ENCODE peak calls at places on chromosomes 11 and 22, in six cellular contexts. One of them, this sample, is unnamed.

GRCh38 chr22:49417326-49417725 is 410.3 kb downstream of the BRD1 start:
- DNase-seq in EH: no peak
- DNase-seq in right lobe of liver: no peak
- DNase-seq in naive thymus-derived CD4-positive, alpha-beta T cell: no peak
- DNase-seq in effector CD8-positive, alpha-beta T cell: no peak
- DNase-seq in stimulated activated naive B cell treated with anti-CD40 and anti-IgM and Interleukin-4, amounts not matched to agents 10 μg/mL and 1 μg/mL and 100 μg/mL, for 72 hours: no peak
- DNase-seq in this sample: no peak

GRCh38 chr11:74330065-74330858 is 18.8 kb upstream of the P4HA3 start:
- DNase-seq in EH: peak; percentile 69
- DNase-seq in right lobe of liver: no peak
- DNase-seq in naive thymus-derived CD4-positive, alpha-beta T cell: no peak
- DNase-seq in effector CD8-positive, alpha-beta T cell: no peak
- DNase-seq in stimulated activated naive B cell treated with anti-CD40 and anti-IgM and Interleukin-4, amounts not matched to agents 10 μg/mL and 1 μg/mL and 100 μg/mL, for 72 hours: no peak
- DNase-seq in this sample: no peak

GRCh38 chr11:34475656-34476055 is 36.9 kb downstream of the CAT start:
- DNase-seq in EH: peak; percentile 13
- DNase-seq in right lobe of liver: no peak
- DNase-seq in naive thymus-derived CD4-positive, alpha-beta T cell: no peak
- DNase-seq in effector CD8-positive, alpha-beta T cell: no peak
- DNase-seq in stimulated activated naive B cell treated with anti-CD40 and anti-IgM and Interleukin-4, amounts not matched to agents 10 μg/mL and 1 μg/mL and 100 μg/mL, for 72 hours: no peak
- DNase-seq in this sample: no peak

GRCh38 chr11:10314199-10315072 is 9.6 kb downstream of the ADM start:
- DNase-seq in EH: peak; percentile 63
- DNase-seq in right lobe of liver: no peak
- DNase-seq in naive thymus-derived CD4-positive, alpha-beta T cell: no peak
- DNase-seq in effector CD8-positive, alpha-beta T cell: no peak
- DNase-seq in stimulated activated naive B cell treated with anti-CD40 and anti-IgM and Interleukin-4, amounts not matched to agents 10 μg/mL and 1 μg/mL and 100 μg/mL, for 72 hours: no peak
- DNase-seq in this sample: peak; percentile 65

GRCh38 chr22:49992921-49993648 is 19.5 kb downstream of the IL17REL start:
- DNase-seq in EH: peak; percentile 68
- DNase-seq in right lobe of liver: peak; percentile 81
- DNase-seq in naive thymus-derived CD4-positive, alpha-beta T cell: peak; percentile 53
- DNase-seq in effector CD8-positive, alpha-beta T cell: peak; percentile 23
- DNase-seq in stimulated activated naive B cell treated with anti-CD40 and anti-IgM and Interleukin-4, amounts not matched to agents 10 μg/mL and 1 μg/mL and 100 μg/mL, for 72 hours: peak; percentile 56
- DNase-seq in this sample: peak; percentile 62

GRCh38 chr11:107006076-107006833 is 12.0 kb downstream of the GUCY1A2 start:
- DNase-seq in EH: no peak
- DNase-seq in right lobe of liver: no peak
- DNase-seq in naive thymus-derived CD4-positive, alpha-beta T cell: no peak
- DNase-seq in effector CD8-positive, alpha-beta T cell: no peak
- DNase-seq in stimulated activated naive B cell treated with anti-CD40 and anti-IgM and Interleukin-4, amounts not matched to agents 10 μg/mL and 1 μg/mL and 100 μg/mL, for 72 hours: no peak
- DNase-seq in this sample: no peak

GRCh38 chr22:38843716-38844660 is at the start of gene NPTXR:
- DNase-seq in EH: peak; percentile 56
- DNase-seq in right lobe of liver: no peak
- DNase-seq in naive thymus-derived CD4-positive, alpha-beta T cell: peak; percentile 41
- DNase-seq in effector CD8-positive, alpha-beta T cell: no peak
- DNase-seq in stimulated activated naive B cell treated with anti-CD40 and anti-IgM and Interleukin-4, amounts not matched to agents 10 μg/mL and 1 μg/mL and 100 μg/mL, for 72 hours: no peak
- DNase-seq in this sample: no peak

GRCh38 chr11:122655527-122656072 is at the start of gene UBASH3B:
- DNase-seq in EH: peak; percentile 93
- DNase-seq in right lobe of liver: peak; percentile 84
- DNase-seq in naive thymus-derived CD4-positive, alpha-beta T cell: peak; percentile 50
- DNase-seq in effector CD8-positive, alpha-beta T cell: peak; percentile 34
- DNase-seq in stimulated activated naive B cell treated with anti-CD40 and anti-IgM and Interleukin-4, amounts not matched to agents 10 μg/mL and 1 μg/mL and 100 μg/mL, for 72 hours: peak; percentile 63
- DNase-seq in this sample: peak; percentile 69

GRCh38 chr11:122764691-122765090 is 73.6 kb upstream of the CRTAM start:
- DNase-seq in EH: no peak
- DNase-seq in right lobe of liver: no peak
- DNase-seq in naive thymus-derived CD4-positive, alpha-beta T cell: no peak
- DNase-seq in effector CD8-positive, alpha-beta T cell: no peak
- DNase-seq in stimulated activated naive B cell treated with anti-CD40 and anti-IgM and Interleukin-4, amounts not matched to agents 10 μg/mL and 1 μg/mL and 100 μg/mL, for 72 hours: no peak
- DNase-seq in this sample: no peak

GRCh38 chr11:11480951-11481350 is 127.9 kb upstream of the CSNK2A3 start:
- DNase-seq in EH: peak; percentile 37
- DNase-seq in right lobe of liver: no peak
- DNase-seq in naive thymus-derived CD4-positive, alpha-beta T cell: no peak
- DNase-seq in effector CD8-positive, alpha-beta T cell: no peak
- DNase-seq in stimulated activated naive B cell treated with anti-CD40 and anti-IgM and Interleukin-4, amounts not matched to agents 10 μg/mL and 1 μg/mL and 100 μg/mL, for 72 hours: no peak
- DNase-seq in this sample: no peak

GRCh38 chr11:12121504-12121903 is 11.1 kb downstream of the MICAL2 start:
- DNase-seq in EH: no peak
- DNase-seq in right lobe of liver: no peak
- DNase-seq in naive thymus-derived CD4-positive, alpha-beta T cell: no peak
- DNase-seq in effector CD8-positive, alpha-beta T cell: no peak
- DNase-seq in stimulated activated naive B cell treated with anti-CD40 and anti-IgM and Interleukin-4, amounts not matched to agents 10 μg/mL and 1 μg/mL and 100 μg/mL, for 72 hours: no peak
- DNase-seq in this sample: peak; percentile 27

GRCh38 chr11:119699227-119699626 is 29.8 kb downstream of the NECTIN1 start:
- DNase-seq in EH: peak; percentile 9
- DNase-seq in right lobe of liver: peak; percentile 88
- DNase-seq in naive thymus-derived CD4-positive, alpha-beta T cell: no peak
- DNase-seq in effector CD8-positive, alpha-beta T cell: no peak
- DNase-seq in stimulated activated naive B cell treated with anti-CD40 and anti-IgM and Interleukin-4, amounts not matched to agents 10 μg/mL and 1 μg/mL and 100 μg/mL, for 72 hours: no peak
- DNase-seq in this sample: no peak

GRCh38 chr11:48080301-48080861 is 100.0 kb downstream of the PTPRJ start:
- DNase-seq in EH: no peak
- DNase-seq in right lobe of liver: no peak
- DNase-seq in naive thymus-derived CD4-positive, alpha-beta T cell: no peak
- DNase-seq in effector CD8-positive, alpha-beta T cell: no peak
- DNase-seq in stimulated activated naive B cell treated with anti-CD40 and anti-IgM and Interleukin-4, amounts not matched to agents 10 μg/mL and 1 μg/mL and 100 μg/mL, for 72 hours: no peak
- DNase-seq in this sample: no peak

GRCh38 chr11:86408845-86409244 is 34.2 kb downstream of the CCDC81 start:
- DNase-seq in EH: peak; percentile 9
- DNase-seq in right lobe of liver: no peak
- DNase-seq in naive thymus-derived CD4-positive, alpha-beta T cell: no peak
- DNase-seq in effector CD8-positive, alpha-beta T cell: no peak
- DNase-seq in stimulated activated naive B cell treated with anti-CD40 and anti-IgM and Interleukin-4, amounts not matched to agents 10 μg/mL and 1 μg/mL and 100 μg/mL, for 72 hours: no peak
- DNase-seq in this sample: no peak

GRCh38 chr11:27429740-27430451 is 42.7 kb downstream of the LGR4 start:
- DNase-seq in EH: peak; percentile 53
- DNase-seq in right lobe of liver: no peak
- DNase-seq in naive thymus-derived CD4-positive, alpha-beta T cell: no peak
- DNase-seq in effector CD8-positive, alpha-beta T cell: no peak
- DNase-seq in stimulated activated naive B cell treated with anti-CD40 and anti-IgM and Interleukin-4, amounts not matched to agents 10 μg/mL and 1 μg/mL and 100 μg/mL, for 72 hours: no peak
- DNase-seq in this sample: no peak

GRCh38 chr22:36411589-36412258 is 24.0 kb upstream of the MYH9 start:
- DNase-seq in EH: no peak
- DNase-seq in right lobe of liver: no peak
- DNase-seq in naive thymus-derived CD4-positive, alpha-beta T cell: no peak
- DNase-seq in effector CD8-positive, alpha-beta T cell: no peak
- DNase-seq in stimulated activated naive B cell treated with anti-CD40 and anti-IgM and Interleukin-4, amounts not matched to agents 10 μg/mL and 1 μg/mL and 100 μg/mL, for 72 hours: no peak
- DNase-seq in this sample: no peak

GRCh38 chr11:109978895-109979294 is 114.3 kb upstream of the ZC3H12C start:
- DNase-seq in EH: peak; percentile 54
- DNase-seq in right lobe of liver: no peak
- DNase-seq in naive thymus-derived CD4-positive, alpha-beta T cell: no peak
- DNase-seq in effector CD8-positive, alpha-beta T cell: no peak
- DNase-seq in stimulated activated naive B cell treated with anti-CD40 and anti-IgM and Interleukin-4, amounts not matched to agents 10 μg/mL and 1 μg/mL and 100 μg/mL, for 72 hours: no peak
- DNase-seq in this sample: no peak

GRCh38 chr11:16811136-16812020 is 72.9 kb downstream of the C11orf58 start:
- DNase-seq in EH: no peak
- DNase-seq in right lobe of liver: no peak
- DNase-seq in naive thymus-derived CD4-positive, alpha-beta T cell: no peak
- DNase-seq in effector CD8-positive, alpha-beta T cell: no peak
- DNase-seq in stimulated activated naive B cell treated with anti-CD40 and anti-IgM and Interleukin-4, amounts not matched to agents 10 μg/mL and 1 μg/mL and 100 μg/mL, for 72 hours: no peak
- DNase-seq in this sample: no peak

GRCh38 chr22:46007003-46007847 is 30.3 kb upstream of the WNT7B start:
- DNase-seq in EH: peak; percentile 89
- DNase-seq in right lobe of liver: peak; percentile 65
- DNase-seq in naive thymus-derived CD4-positive, alpha-beta T cell: no peak
- DNase-seq in effector CD8-positive, alpha-beta T cell: no peak
- DNase-seq in stimulated activated naive B cell treated with anti-CD40 and anti-IgM and Interleukin-4, amounts not matched to agents 10 μg/mL and 1 μg/mL and 100 μg/mL, for 72 hours: no peak
- DNase-seq in this sample: peak; percentile 84

GRCh38 chr11:121141051-121141450 is 40.0 kb downstream of the TECTA start:
- DNase-seq in EH: no peak
- DNase-seq in right lobe of liver: no peak
- DNase-seq in naive thymus-derived CD4-positive, alpha-beta T cell: no peak
- DNase-seq in effector CD8-positive, alpha-beta T cell: no peak
- DNase-seq in stimulated activated naive B cell treated with anti-CD40 and anti-IgM and Interleukin-4, amounts not matched to agents 10 μg/mL and 1 μg/mL and 100 μg/mL, for 72 hours: no peak
- DNase-seq in this sample: no peak

GRCh38 chr11:70098936-70099335 is 20.8 kb downstream of the ANO1 start:
- DNase-seq in EH: no peak
- DNase-seq in right lobe of liver: no peak
- DNase-seq in naive thymus-derived CD4-positive, alpha-beta T cell: no peak
- DNase-seq in effector CD8-positive, alpha-beta T cell: no peak
- DNase-seq in stimulated activated naive B cell treated with anti-CD40 and anti-IgM and Interleukin-4, amounts not matched to agents 10 μg/mL and 1 μg/mL and 100 μg/mL, for 72 hours: no peak
- DNase-seq in this sample: no peak

GRCh38 chr11:77019976-77020591 is 14.1 kb upstream of the B3GNT6 start:
- DNase-seq in EH: peak; percentile 51
- DNase-seq in right lobe of liver: no peak
- DNase-seq in naive thymus-derived CD4-positive, alpha-beta T cell: no peak
- DNase-seq in effector CD8-positive, alpha-beta T cell: no peak
- DNase-seq in stimulated activated naive B cell treated with anti-CD40 and anti-IgM and Interleukin-4, amounts not matched to agents 10 μg/mL and 1 μg/mL and 100 μg/mL, for 72 hours: no peak
- DNase-seq in this sample: no peak

GRCh38 chr22:26983311-26983710 is 325.9 kb downstream of the MIAT start:
- DNase-seq in EH: no peak
- DNase-seq in right lobe of liver: no peak
- DNase-seq in naive thymus-derived CD4-positive, alpha-beta T cell: no peak
- DNase-seq in effector CD8-positive, alpha-beta T cell: no peak
- DNase-seq in stimulated activated naive B cell treated with anti-CD40 and anti-IgM and Interleukin-4, amounts not matched to agents 10 μg/mL and 1 μg/mL and 100 μg/mL, for 72 hours: no peak
- DNase-seq in this sample: no peak

GRCh38 chr11:2904153-2905052 is 18.8 kb upstream of the CDKN1C start:
- DNase-seq in EH: no peak
- DNase-seq in right lobe of liver: no peak
- DNase-seq in naive thymus-derived CD4-positive, alpha-beta T cell: no peak
- DNase-seq in effector CD8-positive, alpha-beta T cell: no peak
- DNase-seq in stimulated activated naive B cell treated with anti-CD40 and anti-IgM and Interleukin-4, amounts not matched to agents 10 μg/mL and 1 μg/mL and 100 μg/mL, for 72 hours: no peak
- DNase-seq in this sample: no peak

GRCh38 chr11:16382638-16383380 is 26.5 kb upstream of the SOX6 start:
- DNase-seq in EH: peak; percentile 86
- DNase-seq in right lobe of liver: no peak
- DNase-seq in naive thymus-derived CD4-positive, alpha-beta T cell: no peak
- DNase-seq in effector CD8-positive, alpha-beta T cell: no peak
- DNase-seq in stimulated activated naive B cell treated with anti-CD40 and anti-IgM and Interleukin-4, amounts not matched to agents 10 μg/mL and 1 μg/mL and 100 μg/mL, for 72 hours: no peak
- DNase-seq in this sample: no peak

GRCh38 chr11:76699461-76700091 is 29.0 kb upstream of the LRRC32 start:
- DNase-seq in EH: no peak
- DNase-seq in right lobe of liver: no peak
- DNase-seq in naive thymus-derived CD4-positive, alpha-beta T cell: no peak
- DNase-seq in effector CD8-positive, alpha-beta T cell: no peak
- DNase-seq in stimulated activated naive B cell treated with anti-CD40 and anti-IgM and Interleukin-4, amounts not matched to agents 10 μg/mL and 1 μg/mL and 100 μg/mL, for 72 hours: no peak
- DNase-seq in this sample: no peak

GRCh38 chr11:61650781-61651571 is 29.2 kb upstream of the DAGLA start:
- DNase-seq in EH: no peak
- DNase-seq in right lobe of liver: no peak
- DNase-seq in naive thymus-derived CD4-positive, alpha-beta T cell: no peak
- DNase-seq in effector CD8-positive, alpha-beta T cell: no peak
- DNase-seq in stimulated activated naive B cell treated with anti-CD40 and anti-IgM and Interleukin-4, amounts not matched to agents 10 μg/mL and 1 μg/mL and 100 μg/mL, for 72 hours: no peak
- DNase-seq in this sample: no peak

GRCh38 chr22:39808087-39808486 is 85.5 kb downstream of the ENTHD1 start:
- DNase-seq in EH: peak; percentile 50
- DNase-seq in right lobe of liver: no peak
- DNase-seq in naive thymus-derived CD4-positive, alpha-beta T cell: no peak
- DNase-seq in effector CD8-positive, alpha-beta T cell: peak; percentile 3
- DNase-seq in stimulated activated naive B cell treated with anti-CD40 and anti-IgM and Interleukin-4, amounts not matched to agents 10 μg/mL and 1 μg/mL and 100 μg/mL, for 72 hours: no peak
- DNase-seq in this sample: no peak

GRCh38 chr11:4054643-4055042 is 40.0 kb upstream of the RRM1 start:
- DNase-seq in EH: no peak
- DNase-seq in right lobe of liver: no peak
- DNase-seq in naive thymus-derived CD4-positive, alpha-beta T cell: no peak
- DNase-seq in effector CD8-positive, alpha-beta T cell: no peak
- DNase-seq in stimulated activated naive B cell treated with anti-CD40 and anti-IgM and Interleukin-4, amounts not matched to agents 10 μg/mL and 1 μg/mL and 100 μg/mL, for 72 hours: no peak
- DNase-seq in this sample: no peak

GRCh38 chr22:45996241-45997076 is 19.5 kb upstream of the WNT7B start:
- DNase-seq in EH: peak; percentile 80
- DNase-seq in right lobe of liver: peak; percentile 71
- DNase-seq in naive thymus-derived CD4-positive, alpha-beta T cell: no peak
- DNase-seq in effector CD8-positive, alpha-beta T cell: no peak
- DNase-seq in stimulated activated naive B cell treated with anti-CD40 and anti-IgM and Interleukin-4, amounts not matched to agents 10 μg/mL and 1 μg/mL and 100 μg/mL, for 72 hours: peak; percentile 64
- DNase-seq in this sample: peak; percentile 96

GRCh38 chr11:5666396-5666780 is 18.5 kb downstream of the TRIM5 start:
- DNase-seq in EH: peak; percentile 20
- DNase-seq in right lobe of liver: no peak
- DNase-seq in naive thymus-derived CD4-positive, alpha-beta T cell: no peak
- DNase-seq in effector CD8-positive, alpha-beta T cell: no peak
- DNase-seq in stimulated activated naive B cell treated with anti-CD40 and anti-IgM and Interleukin-4, amounts not matched to agents 10 μg/mL and 1 μg/mL and 100 μg/mL, for 72 hours: no peak
- DNase-seq in this sample: no peak

GRCh38 chr11:114159320-114159719 is 99.8 kb downstream of the ZBTB16 start:
- DNase-seq in EH: no peak
- DNase-seq in right lobe of liver: no peak
- DNase-seq in naive thymus-derived CD4-positive, alpha-beta T cell: no peak
- DNase-seq in effector CD8-positive, alpha-beta T cell: no peak
- DNase-seq in stimulated activated naive B cell treated with anti-CD40 and anti-IgM and Interleukin-4, amounts not matched to agents 10 μg/mL and 1 μg/mL and 100 μg/mL, for 72 hours: no peak
- DNase-seq in this sample: no peak

GRCh38 chr11:126163074-126163700 is 48.3 kb downstream of the RPUSD4 start:
- DNase-seq in EH: peak; percentile 93
- DNase-seq in right lobe of liver: peak; percentile 39
- DNase-seq in naive thymus-derived CD4-positive, alpha-beta T cell: no peak
- DNase-seq in effector CD8-positive, alpha-beta T cell: no peak
- DNase-seq in stimulated activated naive B cell treated with anti-CD40 and anti-IgM and Interleukin-4, amounts not matched to agents 10 μg/mL and 1 μg/mL and 100 μg/mL, for 72 hours: no peak
- DNase-seq in this sample: no peak

GRCh38 chr22:44309137-44309536 is 3.6 kb downstream of the SHISAL1 start:
- DNase-seq in EH: peak; percentile 98
- DNase-seq in right lobe of liver: no peak
- DNase-seq in naive thymus-derived CD4-positive, alpha-beta T cell: no peak
- DNase-seq in effector CD8-positive, alpha-beta T cell: no peak
- DNase-seq in stimulated activated naive B cell treated with anti-CD40 and anti-IgM and Interleukin-4, amounts not matched to agents 10 μg/mL and 1 μg/mL and 100 μg/mL, for 72 hours: no peak
- DNase-seq in this sample: no peak

GRCh38 chr22:48765595-48765994 is 1062.1 kb downstream of the BRD1 start:
- DNase-seq in EH: no peak
- DNase-seq in right lobe of liver: peak; percentile 35
- DNase-seq in naive thymus-derived CD4-positive, alpha-beta T cell: no peak
- DNase-seq in effector CD8-positive, alpha-beta T cell: no peak
- DNase-seq in stimulated activated naive B cell treated with anti-CD40 and anti-IgM and Interleukin-4, amounts not matched to agents 10 μg/mL and 1 μg/mL and 100 μg/mL, for 72 hours: no peak
- DNase-seq in this sample: no peak

GRCh38 chr11:65314501-65315203 is at the start of gene CDC42EP2:
- DNase-seq in EH: peak; percentile 88
- DNase-seq in right lobe of liver: peak; percentile 94
- DNase-seq in naive thymus-derived CD4-positive, alpha-beta T cell: peak; percentile 64
- DNase-seq in effector CD8-positive, alpha-beta T cell: peak; percentile 69
- DNase-seq in stimulated activated naive B cell treated with anti-CD40 and anti-IgM and Interleukin-4, amounts not matched to agents 10 μg/mL and 1 μg/mL and 100 μg/mL, for 72 hours: peak; percentile 58
- DNase-seq in this sample: peak; percentile 68

GRCh38 chr22:36191106-36191836 is 10.3 kb downstream of the APOL4 start:
- DNase-seq in EH: peak; percentile 52
- DNase-seq in right lobe of liver: no peak
- DNase-seq in naive thymus-derived CD4-positive, alpha-beta T cell: no peak
- DNase-seq in effector CD8-positive, alpha-beta T cell: no peak
- DNase-seq in stimulated activated naive B cell treated with anti-CD40 and anti-IgM and Interleukin-4, amounts not matched to agents 10 μg/mL and 1 μg/mL and 100 μg/mL, for 72 hours: no peak
- DNase-seq in this sample: no peak

GRCh38 chr11:3161720-3162409 is 3.2 kb downstream of the OSBPL5 start:
- DNase-seq in EH: no peak
- DNase-seq in right lobe of liver: peak; percentile 27
- DNase-seq in naive thymus-derived CD4-positive, alpha-beta T cell: no peak
- DNase-seq in effector CD8-positive, alpha-beta T cell: no peak
- DNase-seq in stimulated activated naive B cell treated with anti-CD40 and anti-IgM and Interleukin-4, amounts not matched to agents 10 μg/mL and 1 μg/mL and 100 μg/mL, for 72 hours: no peak
- DNase-seq in this sample: peak; percentile 41

This sample was measured in CD14-positive monocyte.